ENCODE peak calls at places on chromosome 14, in six cellular contexts. A, T, O, S, K and P are unnamed samples.
A peak's percentile ranks its signal among the peaks of the same experiment; 100 is the strongest.

GRCh38 chr14:104425763-104426691 is 153.5 kb upstream of the C14orf180 start:
- DNase-seq in K (no peak), S (no peak), T (no peak), A (peak; percentile 21), O (no peak), P (no peak)

GRCh38 chr14:89912667-89913211 is 41.8 kb downstream of the EFCAB11 start:
- DNase-seq in A (peak; percentile 40), O (no peak), S (no peak), K (peak; percentile 99), T (no peak), P (no peak)

GRCh38 chr14:55146425-55146824 is 17.4 kb downstream of the LGALS3 start:
- DNase-seq in S (no peak), A (no peak), T (no peak), O (no peak), K (no peak), P (peak; percentile 15)

GRCh38 chr14:79732911-79733310 is 478.4 kb downstream of the DIO2 start:
- DNase-seq in A (no peak), T (no peak), S (no peak), O (no peak), K (no peak), P (no peak)

GRCh38 chr14:103108749-103109207 is 14.3 kb downstream of the EXOC3L4 start:
- DNase-seq in K (peak; percentile 74), S (peak; percentile 40), T (no peak), O (no peak), A (no peak), P (peak; percentile 12)

GRCh38 chr14:52266179-52266578 is 1.3 kb upstream of the PTGDR start:
- DNase-seq in S (no peak), O (no peak), A (no peak), T (no peak), K (no peak), P (no peak)

GRCh38 chr14:94485944-94486841 is 10.2 kb upstream of the SERPINA9 start:
- DNase-seq in S (peak; percentile 29), O (no peak), T (peak; percentile 84), K (no peak), A (peak; percentile 42), P (no peak)

GRCh38 chr14:103128631-103129300 is 5.5 kb downstream of the TNFAIP2 start:
- DNase-seq in T (peak; percentile 76), K (no peak), A (no peak), O (no peak), S (no peak), P (no peak)

GRCh38 chr14:32567543-32568384 is 238.7 kb downstream of the AKAP6 start:
- DNase-seq in A (no peak), T (no peak), O (no peak), S (no peak), K (peak; percentile 78), P (no peak)

GRCh38 chr14:99476864-99477263 is 3.8 kb downstream of the SETD3 start:
- DNase-seq in O (no peak), S (peak; percentile 70), K (peak; percentile 28), T (no peak), A (no peak), P (no peak)

GRCh38 chr14:62213516-62213915 is 451.3 kb downstream of the SNAPC1 start:
- DNase-seq in T (no peak), K (peak; percentile 73), A (no peak), O (no peak), S (no peak), P (no peak)

GRCh38 chr14:99314623-99315022 is 42.6 kb upstream of the BCL11B start:
- DNase-seq in S (no peak), O (no peak), A (no peak), T (no peak), K (no peak), P (no peak)

GRCh38 chr14:39015360-39015961 is 87.6 kb downstream of the SEC23A start:
- DNase-seq in O (no peak), S (peak; percentile 56), K (peak; percentile 66), A (peak; percentile 52), T (no peak), P (peak; percentile 49)

GRCh38 chr14:24426912-24427536 is 2.4 kb downstream of the CBLN3 start:
- DNase-seq in O (peak; percentile 55), T (no peak), K (no peak), S (no peak), A (no peak), P (peak; percentile 49)

GRCh38 chr14:75457648-75458165 is 29.9 kb downstream of the JDP2 start:
- DNase-seq in A (no peak), K (no peak), S (no peak), O (no peak), T (peak; percentile 54), P (no peak)

GRCh38 chr14:80784824-80785223 is 156.7 kb downstream of the CEP128 start:
- DNase-seq in K (peak; percentile 22), T (no peak), A (no peak), O (no peak), S (no peak), P (no peak)

GRCh38 chr14:24058260-24058950 is 6.6 kb downstream of the CARMIL3 start:
- DNase-seq in O (peak; percentile 63), A (no peak), S (peak; percentile 70), T (peak; percentile 78), K (peak; percentile 76), P (no peak)

GRCh38 chr14:60171690-60172089 is 6.5 kb upstream of the DHRS7 start:
- DNase-seq in S (no peak), K (no peak), A (no peak), O (no peak), T (no peak), P (no peak)

GRCh38 chr14:60166144-60166543 is 946 bp upstream of the DHRS7 start:
- DNase-seq in S (no peak), T (no peak), A (no peak), O (no peak), K (no peak), P (no peak)

GRCh38 chr14:60170948-60171347 is 5.8 kb upstream of the DHRS7 start:
- DNase-seq in T (no peak), A (no peak), O (no peak), K (no peak), S (no peak), P (no peak)

GRCh38 chr14:60168841-60169240 is 3.6 kb upstream of the DHRS7 start:
- DNase-seq in S (no peak), A (no peak), O (no peak), T (no peak), K (no peak), P (no peak)

GRCh38 chr14:60169722-60170121 is 4.5 kb upstream of the DHRS7 start:
- DNase-seq in S (no peak), A (no peak), O (no peak), T (no peak), K (no peak), P (no peak)
- H3K4me3 ChIP-seq in S (no peak overlapping the region), A (no peak overlapping the region), O (no peak overlapping the region), T (no peak overlapping the region), K (no peak overlapping the region), P (no peak overlapping the region)

DNA sequence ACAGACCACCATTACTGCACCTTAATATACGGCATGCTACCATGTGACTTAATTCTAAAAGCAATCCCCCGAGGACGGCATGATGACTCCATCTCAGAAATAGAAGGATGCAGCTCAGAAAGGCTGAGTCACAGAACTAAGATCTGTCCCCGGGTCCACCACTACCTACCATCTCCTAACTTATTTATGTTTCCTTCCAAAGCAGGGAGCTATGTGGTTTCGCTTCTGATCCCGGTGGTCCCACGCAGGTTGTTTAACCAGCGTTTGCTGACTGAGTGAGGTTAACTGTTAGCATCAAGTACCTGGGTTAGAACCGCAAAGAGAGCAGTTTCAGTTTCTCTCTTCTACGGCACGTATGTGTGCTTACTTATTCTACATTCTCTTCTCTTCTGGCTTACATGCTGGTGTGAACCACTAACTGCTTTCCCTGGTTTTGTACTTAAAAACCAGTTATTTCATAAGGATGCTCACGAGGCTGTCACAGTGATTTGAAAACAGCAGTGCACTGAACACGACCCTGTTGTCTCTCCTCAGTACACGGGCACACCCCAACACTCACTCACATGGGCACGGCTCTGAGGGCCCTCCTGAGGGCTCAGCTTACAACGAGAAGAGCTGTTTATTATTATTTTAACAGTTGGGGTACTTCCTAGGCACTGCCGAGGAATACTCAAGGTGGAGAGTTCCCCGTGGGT is 66.7 kb downstream of the CCDC88C start:
- DNase-seq in K (no peak), O (peak; percentile 89), T (no peak), A (no peak), S (peak; percentile 18), P (peak; percentile 97)
- H3K4me3 ChIP-seq in K (no peak overlapping the region), O (peak overlapping the region; percentile 68), T (no peak overlapping the region), A (no peak overlapping the region), S (no peak overlapping the region), P (peak overlapping the region; percentile 43)

GRCh38 chr14:37591941-37592287 is 3.1 kb downstream of the FOXA1 start:
- DNase-seq in T (peak; percentile 73), A (no peak), K (peak; percentile 16), S (no peak), O (no peak), P (no peak)

GRCh38 chr14:37592288-37593274 is 2.5 kb downstream of the FOXA1 start:
- DNase-seq in O (no peak), S (no peak), A (no peak), T (peak; percentile 72), K (peak; percentile 1), P (no peak)

GRCh38 chr14:37594238-37594915 is 672 bp downstream of the FOXA1 start:
- DNase-seq in O (no peak), T (peak; percentile 72), K (peak; percentile 86), S (peak; percentile 61), A (no peak), P (peak; percentile 56)

GRCh38 chr14:37594916-37595808 is at the start of the genes FOXA1 and TTC6:
- DNase-seq in A (no peak), O (no peak), S (peak; percentile 4), T (peak; percentile 77), K (peak; percentile 47), P (no peak)

GRCh38 chr14:37593496-37594237 is 1.4 kb downstream of the FOXA1 start:
- DNase-seq in O (no peak), S (no peak), T (no peak), K (peak; percentile 0), A (no peak), P (no peak)
- H3K4me3 ChIP-seq in O (no peak overlapping the region), S (no peak overlapping the region), T (peak overlapping the region; percentile 3), K (peak overlapping the region; percentile 76), A (no peak overlapping the region), P (no peak overlapping the region)

GRCh38 chr14:73757381-73757780 is 43.2 kb upstream of the PNMA1 start:
- DNase-seq in T (no peak), S (no peak), A (no peak), O (peak; percentile 60), K (no peak), P (no peak)

GRCh38 chr14:73755434-73756014 is 41.3 kb upstream of the PNMA1 start:
- DNase-seq in T (no peak), S (no peak), K (peak; percentile 59), A (no peak), O (no peak), P (no peak)

GRCh38 chr14:73753043-73753886 is 39.1 kb upstream of the PNMA1 start:
- DNase-seq in A (no peak), S (peak; percentile 82), K (peak; percentile 66), O (peak; percentile 78), T (peak; percentile 80), P (peak; percentile 96)

GRCh38 chr14:73753887-73754880 is 40.0 kb upstream of the PNMA1 start:
- DNase-seq in S (peak; percentile 90), T (no peak), O (peak; percentile 69), A (peak; percentile 57), K (peak; percentile 89), P (peak; percentile 66)

DNA sequence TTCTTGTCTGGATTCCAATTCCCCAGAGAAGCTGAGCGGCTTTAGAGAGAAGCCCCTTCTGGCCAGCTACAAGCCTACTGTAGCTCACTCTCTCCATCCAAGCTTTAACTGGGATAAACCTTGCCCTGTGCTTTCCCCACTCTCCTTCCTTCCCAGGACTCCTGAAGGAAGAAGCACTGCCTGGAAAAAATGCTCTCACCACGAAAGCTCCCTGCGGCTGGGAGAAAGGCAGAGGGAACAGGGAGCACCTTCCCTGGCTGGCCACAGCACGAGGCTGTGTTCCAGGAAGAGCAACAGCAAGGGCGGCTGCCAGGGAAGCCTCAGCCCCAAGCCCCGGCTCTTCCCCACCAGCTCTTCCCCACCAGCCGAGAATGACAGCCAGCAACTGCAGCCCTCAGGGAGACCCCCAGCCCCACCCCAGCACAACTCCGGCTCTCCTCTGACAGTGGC is 40.8 kb upstream of the PNMA1 start:
- DNase-seq in O (no peak), K (peak; percentile 88), S (no peak), A (no peak), T (no peak), P (no peak)
- H3K4me3 ChIP-seq in O (peak overlapping the region; percentile 53), K (peak overlapping the region; percentile 63), S (peak overlapping the region; percentile 60), A (no peak overlapping the region), T (no peak overlapping the region), P (peak overlapping the region; percentile 55)